ENCODE peak calls at places on chromosome 5, in five cellular contexts. G is tibial nerve, M is A549, V is transverse colon, P is ovary. S is an unnamed sample.

GRCh38 chr5:96431376-96432244 is 1.4 kb downstream of the PCSK1 start:
- DNase-seq in G (no peak), M (no peak), V (no peak), P (peak), S (no peak)

GRCh38 chr5:149935431-149935901 is 9.1 kb downstream of the PDE6A start:
- DNase-seq in G (no peak), M (no peak), V (no peak), P (no peak), S (no peak)

GRCh38 chr5:137278476-137278875 is 220.7 kb downstream of the SPOCK1 start:
- DNase-seq in G (no peak), M (no peak), V (no peak), P (no peak), S (no peak)

GRCh38 chr5:113338628-113339027 is 96.2 kb downstream of the TSSK1B start:
- DNase-seq in G (no peak), M (no peak), V (no peak), P (no peak), S (no peak)

GRCh38 chr5:137252513-137252912 is 246.6 kb downstream of the SPOCK1 start:
- DNase-seq in G (no peak), M (no peak), V (no peak), P (no peak), S (no peak)

GRCh38 chr5:57754616-57755015 is 272.0 kb upstream of the ACTBL2 start:
- DNase-seq in G (no peak), M (no peak), V (no peak), P (no peak), S (no peak)

GRCh38 chr5:74866653-74867162 is 521 bp upstream of the FAM169A start:
- DNase-seq in G (no peak), M (peak), V (no peak), P (no peak), S (no peak)

GRCh38 chr5:162593881-162594280 is 526.3 kb downstream of the GABRG2 start:
- DNase-seq in G (no peak), M (peak), V (no peak), P (no peak), S (no peak)

GRCh38 chr5:130198927-130199326 is 294.7 kb downstream of the CHSY3 start:
- DNase-seq in G (no peak), M (peak), V (no peak), P (no peak), S (no peak)

GRCh38 chr5:120139039-120139438 is 325.1 kb upstream of the PRR16 start:
- DNase-seq in G (no peak), M (peak), V (no peak), P (peak), S (no peak)

GRCh38 chr5:151037561-151038291 is 17.3 kb downstream of the GPX3 start:
- DNase-seq in G (no peak), M (no peak), V (no peak), P (peak), S (peak)

GRCh38 chr5:128284236-128284635 is 200.7 kb downstream of the SLC12A2 start:
- DNase-seq in G (no peak), M (no peak), V (no peak), P (no peak), S (no peak)
- TF ChIP-seq EP300 in G (no peak), M (no peak), V (no peak), P (no peak), S (no peak)

GRCh38 chr5:153998010-153998409 is 40.7 kb downstream of the FAM114A2 start:
- DNase-seq in G (no peak), M (no peak), V (no peak), P (no peak), S (no peak)
- TF ChIP-seq EP300 in G (no peak), M (no peak), V (no peak), P (no peak), S (no peak)

GRCh38 chr5:73295447-73295846 is 122.5 kb downstream of the TMEM174 start:
- DNase-seq in G (no peak), M (peak), V (no peak), P (no peak), S (no peak)

GRCh38 chr5:73297430-73297829 is 124.4 kb downstream of the TMEM174 start:
- DNase-seq in G (no peak), M (no peak), V (no peak), P (no peak), S (no peak)

GRCh38 chr5:73299017-73299630 is 126.1 kb downstream of the TMEM174 start:
- DNase-seq in G (no peak), M (no peak), V (no peak), P (no peak), S (no peak)

GRCh38 chr5:73298251-73299016 is 125.4 kb downstream of the TMEM174 start:
- DNase-seq in G (no peak), M (no peak), V (no peak), P (no peak), S (no peak)

DNA sequence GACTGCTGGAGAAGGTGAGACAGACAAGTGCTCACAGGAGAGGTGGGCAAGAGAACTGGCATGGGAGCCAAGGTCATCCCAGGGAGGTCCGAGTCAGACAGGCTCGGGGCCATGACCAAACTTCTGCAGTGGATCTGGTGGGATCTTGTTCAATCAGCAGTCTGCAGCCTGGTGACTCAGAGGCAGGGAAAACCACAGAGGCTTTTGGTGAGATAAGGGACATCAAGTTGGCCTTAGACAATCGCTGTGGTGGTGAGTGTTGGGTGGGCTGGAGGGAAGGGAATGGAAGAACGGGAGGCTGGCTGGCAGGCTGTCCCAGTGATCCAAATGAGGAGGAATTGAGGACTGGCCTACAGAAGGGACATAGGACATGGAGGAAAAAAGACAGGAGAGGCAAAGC is 123.8 kb downstream of the TMEM174 start:
- DNase-seq in G (no peak), M (no peak), V (no peak), P (no peak), S (no peak)
- TF ChIP-seq EP300 in G (no peak), M (no peak), V (no peak), P (no peak), S (no peak)

DNA sequence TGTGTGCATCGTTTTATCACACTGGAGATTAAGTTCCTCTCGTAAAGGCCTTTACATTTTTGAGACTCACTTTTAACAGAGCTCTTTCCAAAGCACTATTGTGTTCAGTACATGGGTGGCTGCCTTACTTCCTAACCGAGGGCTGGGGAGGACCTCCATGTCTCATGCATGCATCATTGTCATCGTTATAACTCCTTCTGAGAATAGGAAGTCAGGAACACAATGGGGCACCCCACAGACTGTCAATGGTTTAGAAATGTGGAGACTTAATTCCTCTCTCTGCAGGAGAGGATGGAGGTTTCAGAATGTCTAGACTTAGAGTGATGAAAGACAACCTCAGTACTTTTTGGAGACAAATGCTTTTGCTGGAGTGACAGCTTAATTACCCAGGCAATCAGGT is 83.9 kb downstream of the PRLR start:
- DNase-seq in G (no peak), M (no peak), V (no peak), P (no peak), S (no peak)
- TF ChIP-seq EP300 in G (no peak), M (no peak), V (no peak), P (no peak), S (no peak)

GRCh38 chr5:126104341-126104740 is 318.9 kb upstream of the GRAMD2B start:
- DNase-seq in G (no peak), M (no peak), V (no peak), P (no peak), S (no peak)
- TF ChIP-seq EP300 in G (no peak), M (no peak), V (no peak), P (no peak), S (no peak)

GRCh38 chr5:134503937-134504437 is 21.5 kb upstream of the JADE2 start:
- DNase-seq in G (no peak), M (no peak), V (no peak), P (no peak), S (no peak)

GRCh38 chr5:134504629-134505300 is 20.7 kb upstream of the JADE2 start:
- DNase-seq in G (no peak), M (no peak), V (peak), P (no peak), S (no peak)

GRCh38 chr5:134508521-134509195 is 16.8 kb upstream of the JADE2 start:
- DNase-seq in G (no peak), M (no peak), V (no peak), P (no peak), S (peak)

GRCh38 chr5:134507495-134507894 is 18.0 kb upstream of the JADE2 start:
- DNase-seq in G (no peak), M (no peak), V (peak), P (no peak), S (no peak)

GRCh38 chr5:134506054-134507039 is 19.1 kb upstream of the JADE2 start:
- DNase-seq in G (no peak), M (peak), V (peak), P (peak), S (peak)
- TF ChIP-seq EP300 in G (no peak), M (no peak), V (peak), P (no peak), S (no peak)

GRCh38 chr5:154376481-154376880 is 69.3 kb upstream of the SAP30L start:
- DNase-seq in G (no peak), M (no peak), V (no peak), P (no peak), S (no peak)

GRCh38 chr5:154375331-154376008 is 70.3 kb upstream of the SAP30L start:
- DNase-seq in G (no peak), M (no peak), V (no peak), P (no peak), S (no peak)

GRCh38 chr5:154371687-154372086 is 74.1 kb upstream of the SAP30L start:
- DNase-seq in G (peak), M (peak), V (no peak), P (no peak), S (no peak)

GRCh38 chr5:154374264-154374663 is 71.5 kb upstream of the SAP30L start:
- DNase-seq in G (no peak), M (no peak), V (no peak), P (no peak), S (no peak)

DNA sequence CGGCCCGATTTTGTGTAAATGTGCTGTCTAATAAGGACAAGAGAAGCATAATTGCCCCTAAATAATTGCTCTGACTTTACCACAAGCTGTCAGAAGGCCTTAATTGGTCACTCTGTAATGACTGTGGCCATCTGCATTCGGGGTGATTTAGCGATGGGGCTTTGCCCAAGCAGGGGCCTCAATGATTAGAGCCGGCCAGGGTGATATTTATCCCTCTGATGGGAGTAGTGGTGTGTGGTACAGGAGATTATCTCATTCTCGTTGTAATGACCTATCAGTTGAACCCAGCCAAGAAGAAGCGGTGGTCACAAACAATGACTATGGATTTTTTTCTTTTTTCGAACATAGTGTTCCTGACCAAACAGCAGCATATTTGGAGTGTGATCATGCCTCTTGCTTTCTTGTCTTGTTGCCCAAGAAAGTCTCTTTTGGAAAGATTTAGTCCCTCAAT is 72.0 kb upstream of the SAP30L start:
- DNase-seq in G (no peak), M (no peak), V (no peak), P (no peak), S (no peak)
- TF ChIP-seq EP300 in G (no peak), M (no peak), V (no peak), P (no peak), S (no peak)

S was measured in sigmoid colon.